ENCODE peak calls at places on chromosomes 16 and 17, in four cellular contexts. U is CD8-positive, alpha-beta T cell; P is fibroblast of mammary gland; R is cardiac muscle cell. H is an unnamed sample.

GRCh38 chr16:4477966-4478365 is 1.8 kb downstream of the HMOX2 start:
- DNase-seq in U (no peak), P (peak; percentile 60), R (no peak), H (no peak)

GRCh38 chr16:5071341-5071680 is 332 bp upstream of the ALG1 start:
- DNase-seq in P (no peak), U (no peak), R (no peak), H (no peak)

GRCh38 chr17:41782142-41782541 is 4.4 kb downstream of the JUP start:
- DNase-seq in U (no peak), R (no peak), P (no peak), H (no peak)

GRCh38 chr17:6365187-6365943 is 69.6 kb downstream of the AIPL1 start:
- DNase-seq in R (no peak), U (no peak), P (peak; percentile 24), H (no peak)

GRCh38 chr17:48051278-48051677 is 3.1 kb downstream of the NFE2L1 start:
- DNase-seq in P (no peak), U (no peak), R (no peak), H (no peak)

GRCh38 chr17:75695830-75696271 is 25.4 kb upstream of the ITGB4 start:
- DNase-seq in R (no peak), P (no peak), U (no peak), H (no peak)

GRCh38 chr16:63596716-63597115 is 1525.1 kb downstream of the CDH11 start:
- DNase-seq in U (no peak), P (no peak), R (no peak), H (no peak)

GRCh38 chr17:2017274-2017941 is 7.7 kb downstream of the RTN4RL1 start:
- DNase-seq in P (no peak), U (no peak), R (no peak), H (no peak)

GRCh38 chr16:11329080-11329491 is 16.2 kb upstream of the RMI2 start:
- DNase-seq in P (peak; percentile 51), R (no peak), U (no peak), H (no peak)

GRCh38 chr16:48970216-48970615 is 311.4 kb downstream of the CBLN1 start:
- DNase-seq in U (no peak), R (no peak), P (no peak), H (no peak)

GRCh38 chr16:4042581-4042980 is 73.7 kb downstream of the ADCY9 start:
- DNase-seq in U (no peak), R (no peak), P (no peak), H (no peak)

GRCh38 chr16:11386791-11387546 is 41.7 kb downstream of the RMI2 start:
- DNase-seq in P (no peak), U (no peak), R (peak; percentile 69), H (peak; percentile 71)

GRCh38 chr17:1485748-1486376 is 6.6 kb downstream of the MYO1C start:
- DNase-seq in R (peak; percentile 69), U (peak; percentile 43), P (peak; percentile 50), H (no peak)

GRCh38 chr16:57113042-57113453 is 20.7 kb downstream of the CPNE2 start:
- DNase-seq in P (peak; percentile 45), R (no peak), U (no peak), H (no peak)

GRCh38 chr17:6712854-6713129 is 377 bp downstream of the SLC13A5 start:
- DNase-seq in U (no peak), P (no peak), R (no peak), H (no peak)

GRCh38 chr17:56257075-56257474 is 103.8 kb downstream of the ANKFN1 start:
- DNase-seq in U (no peak), P (no peak), R (no peak), H (no peak)

GRCh38 chr17:53607475-53607874 is 215.3 kb upstream of the KIF2B start:
- DNase-seq in R (peak; percentile 21), P (no peak), U (no peak), H (no peak)

GRCh38 chr17:58156839-58157803 is 8.9 kb downstream of the OR4D1 start:
- DNase-seq in R (peak; percentile 65), U (peak; percentile 43), P (no peak), H (peak; percentile 45)

GRCh38 chr16:12097523-12098428 is 121.2 kb downstream of the SNX29 start:
- DNase-seq in R (no peak), U (no peak), P (peak; percentile 37), H (no peak)

GRCh38 chr16:31215287-31216115 is 1.4 kb downstream of the PYDC1 start:
- DNase-seq in R (peak; percentile 84), U (no peak), P (peak; percentile 57), H (peak; percentile 51)

GRCh38 chr16:56866955-56867830 is 2.2 kb downstream of the SLC12A3 start:
- DNase-seq in R (peak; percentile 70), P (peak; percentile 72), U (peak; percentile 24), H (peak; percentile 55)

GRCh38 chr17:78271419-78272160 is 40.2 kb downstream of the TMEM235 start:
- DNase-seq in U (no peak), R (no peak), P (no peak), H (no peak)

DNA sequence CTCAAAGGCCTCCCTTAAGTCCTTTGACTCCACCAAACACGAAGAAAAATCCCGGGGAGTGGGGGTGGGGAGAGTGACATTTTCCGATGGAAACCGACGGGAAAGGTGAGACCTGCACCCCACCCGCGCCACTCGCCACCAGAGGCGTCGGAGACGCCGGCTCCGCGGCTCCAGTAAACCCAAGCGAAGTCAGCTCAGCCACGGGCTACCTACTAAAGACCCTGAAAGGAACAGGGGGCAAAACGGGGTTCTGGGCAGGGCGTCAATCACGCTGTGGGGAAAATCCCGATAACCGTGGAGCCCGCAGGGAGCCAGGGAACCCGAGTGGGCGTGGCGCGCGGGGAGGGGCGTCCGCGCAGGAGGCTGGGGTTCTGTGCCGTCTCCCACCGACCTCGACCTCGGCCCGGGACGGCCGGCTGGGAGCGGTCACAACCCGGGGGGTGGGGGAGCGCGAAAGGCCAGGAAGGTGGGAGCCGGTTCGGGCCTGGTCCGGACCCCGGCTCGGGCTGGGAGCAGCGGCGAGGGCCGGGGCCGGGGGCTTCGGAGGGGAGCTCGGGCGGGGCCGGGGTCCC is 565 bp downstream of the WDR45B start:
- DNase-seq in P (no peak), R (peak; percentile 35), U (peak; percentile 27), H (peak; percentile 38)
- TF ChIP-seq CTCF in P (no peak), R (peak; percentile 18), U (peak; percentile 18), H (no peak)

GRCh38 chr17:50240876-50241275 is 33.4 kb upstream of the TMEM92 start:
- DNase-seq in P (peak; percentile 71), R (no peak), U (no peak), H (no peak)

GRCh38 chr17:50239913-50240312 is 34.4 kb upstream of the TMEM92 start:
- DNase-seq in U (no peak), R (no peak), P (no peak), H (no peak)

GRCh38 chr17:50241431-50241830 is 32.8 kb upstream of the TMEM92 start:
- DNase-seq in U (no peak), R (no peak), P (no peak), H (no peak)

GRCh38 chr17:50234581-50234980 is 33.1 kb upstream of the COL1A1 start:
- DNase-seq in P (peak; percentile 62), R (no peak), U (no peak), H (no peak)

GRCh38 chr17:50238594-50239287 is 35.5 kb upstream of the TMEM92 start:
- DNase-seq in P (peak; percentile 42), R (no peak), U (no peak), H (no peak)
- H3K4me3 ChIP-seq in P (no peak overlapping the region), R (no peak overlapping the region), U (no peak overlapping the region), H (no peak overlapping the region)

GRCh38 chr17:50550661-50551432 is 3.9 kb downstream of the SPATA20 start:
- DNase-seq in R (peak; percentile 93), P (peak; percentile 92), U (no peak), H (peak; percentile 87)
- TF ChIP-seq CTCF in R (peak; percentile 91), P (peak; percentile 87), U (no peak), H (peak; percentile 93)

GRCh38 chr17:42901535-42902229 is 1.1 kb downstream of the G6PC1 start:
- DNase-seq in R (no peak), P (no peak), U (no peak), H (no peak)
- H3K4me3 ChIP-seq in R (no peak overlapping the region), P (no peak overlapping the region), U (no peak overlapping the region), H (no peak overlapping the region)

DNA sequence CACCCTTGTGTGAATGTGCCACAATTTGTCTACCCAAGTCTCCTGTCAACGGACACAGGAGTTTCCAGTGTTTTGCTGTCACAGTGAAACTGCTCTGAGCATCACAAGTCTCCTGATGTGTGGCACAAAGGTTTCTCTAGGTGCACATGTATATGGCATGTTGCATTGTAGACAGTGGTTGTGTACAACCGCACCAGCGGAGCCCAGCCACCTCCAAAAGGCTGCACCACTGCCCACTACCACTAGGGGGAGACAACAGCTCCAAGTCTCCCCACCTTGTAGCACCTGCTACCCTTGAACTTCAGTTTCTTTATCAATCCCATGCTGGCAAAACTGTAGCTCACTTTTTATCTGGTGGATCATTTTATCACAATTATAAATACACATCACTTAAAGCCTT is 95.5 kb upstream of the ZNF469 start:
- DNase-seq in R (no peak), P (peak; percentile 36), U (no peak), H (no peak)
- TF ChIP-seq CTCF in R (peak; percentile 48), P (peak; percentile 63), U (peak; percentile 58), H (peak; percentile 77)

GRCh38 chr17:82294086-82294773 is 20.7 kb upstream of the CSNK1D start:
- DNase-seq in P (peak; percentile 57), U (no peak), R (no peak), H (no peak)
- H3K4me3 ChIP-seq in P (peak overlapping the region; percentile 45), U (no peak overlapping the region), R (no peak overlapping the region), H (peak overlapping the region; percentile 21)

GRCh38 chr16:75644240-75645012 is 3.0 kb downstream of the KARS1 start:
- DNase-seq in R (no peak), P (no peak), U (no peak), H (no peak)
- TF ChIP-seq CTCF in R (no peak), P (no peak), U (no peak), H (no peak)

GRCh38 chr17:20072692-20072992 is 63.5 kb downstream of the SPECC1 start:
- DNase-seq in R (no peak), P (no peak), U (no peak), H (no peak)

GRCh38 chr17:20074489-20074888 is 65.3 kb downstream of the SPECC1 start:
- DNase-seq in P (no peak), U (no peak), R (no peak), H (no peak)

GRCh38 chr17:20074001-20074400 is 64.8 kb downstream of the SPECC1 start:
- DNase-seq in U (no peak), R (no peak), P (peak; percentile 31), H (no peak)

GRCh38 chr17:20071824-20072691 is 62.9 kb downstream of the SPECC1 start:
- DNase-seq in U (no peak), R (no peak), P (peak; percentile 44), H (no peak)

DNA sequence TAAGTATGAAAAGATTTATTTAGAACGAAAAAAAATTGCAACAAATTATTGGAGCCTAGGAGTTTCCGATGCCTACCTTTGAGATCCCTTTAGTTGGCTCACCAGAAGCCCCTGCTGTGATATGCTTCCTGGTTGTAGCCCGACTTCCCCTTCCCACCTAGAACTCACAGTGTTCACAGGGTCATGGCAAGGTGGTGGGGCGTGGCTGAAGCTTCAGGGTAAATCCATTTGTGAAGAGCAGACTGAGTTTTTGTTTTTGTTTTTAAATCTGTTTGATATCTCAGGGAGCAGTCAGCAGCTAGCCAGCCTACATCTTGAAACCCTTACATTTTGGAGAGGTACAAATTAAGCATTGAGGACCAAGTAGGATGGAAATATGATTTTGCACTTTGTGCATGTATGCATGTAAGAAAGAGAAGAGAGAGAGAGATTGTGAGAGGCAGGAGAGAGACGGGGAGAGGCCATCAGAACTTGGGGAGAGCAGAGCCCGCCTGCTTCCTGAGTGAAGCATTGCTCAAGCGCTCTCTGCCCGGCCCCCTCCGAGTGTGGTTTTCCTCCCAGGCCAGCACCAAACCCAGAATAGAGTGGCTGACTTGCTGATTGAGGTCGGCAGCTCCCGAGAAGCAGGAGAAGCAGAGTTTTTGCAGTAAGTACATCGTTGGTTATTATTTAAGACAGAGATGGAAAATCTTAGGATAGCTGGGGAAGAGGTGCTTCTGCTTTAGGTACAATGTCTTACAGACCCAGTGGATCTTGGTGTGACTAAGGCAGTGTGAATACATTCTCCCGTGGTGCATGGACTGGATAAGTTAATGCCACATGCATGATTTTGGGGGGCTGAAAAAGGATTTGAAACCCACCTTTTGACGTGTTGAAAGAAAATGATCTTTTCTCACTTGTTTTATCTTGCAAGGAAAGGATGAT is 64.2 kb downstream of the SPECC1 start:
- DNase-seq in P (peak; percentile 51), R (no peak), U (peak; percentile 31), H (no peak)
- H3K4me3 ChIP-seq in P (peak overlapping the region; percentile 15), R (no peak overlapping the region), U (peak overlapping the region; percentile 7), H (no peak overlapping the region)

H was measured in BE2C.